ENCODE peak calls at places on chromosomes 3 and 15, in four cellular contexts. One of them, this sample, is unnamed.

GRCh38 chr15:78105541-78106241 is 13.3 kb downstream of the SH2D7 start:
- DNase-seq in H1: no peak
- DNase-seq in mesenchymal stem cell: no peak
- DNase-seq in trophoblast cell: no peak
- DNase-seq in this sample: no peak

GRCh38 chr15:48869966-48870365 is 8.0 kb upstream of the EID1 start:
- DNase-seq in H1: no peak
- DNase-seq in mesenchymal stem cell: no peak
- DNase-seq in trophoblast cell: no peak
- DNase-seq in this sample: no peak

GRCh38 chr3:46214751-46215352 is 6.7 kb upstream of the CCR1 start:
- DNase-seq in H1: peak
- DNase-seq in mesenchymal stem cell: peak
- DNase-seq in trophoblast cell: peak
- DNase-seq in this sample: peak

GRCh38 chr3:37967252-37967881 is 23.2 kb upstream of the VILL start:
- DNase-seq in H1: peak
- DNase-seq in mesenchymal stem cell: peak
- DNase-seq in trophoblast cell: peak
- DNase-seq in this sample: peak

GRCh38 chr3:131360191-131360590 is 21.4 kb upstream of the NUDT16 start:
- DNase-seq in H1: no peak
- DNase-seq in mesenchymal stem cell: no peak
- DNase-seq in trophoblast cell: peak
- DNase-seq in this sample: no peak

GRCh38 chr3:12758025-12758830 is 831 bp downstream of the TMEM40 start:
- DNase-seq in H1: no peak
- DNase-seq in mesenchymal stem cell: peak
- DNase-seq in trophoblast cell: peak
- DNase-seq in this sample: no peak

GRCh38 chr3:71400986-71401451 is 182.5 kb downstream of the FOXP1 start:
- DNase-seq in H1: no peak
- DNase-seq in mesenchymal stem cell: no peak
- DNase-seq in trophoblast cell: no peak
- DNase-seq in this sample: no peak

GRCh38 chr3:169110633-169111032 is 552.9 kb downstream of the MECOM start:
- DNase-seq in H1: no peak
- DNase-seq in mesenchymal stem cell: no peak
- DNase-seq in trophoblast cell: no peak
- DNase-seq in this sample: no peak

GRCh38 chr3:71254658-71255057 is 328.9 kb downstream of the FOXP1 start:
- DNase-seq in H1: no peak
- DNase-seq in mesenchymal stem cell: no peak
- DNase-seq in trophoblast cell: peak
- DNase-seq in this sample: no peak

GRCh38 chr3:104461431-104461830 is 905.3 kb upstream of the ALCAM start:
- DNase-seq in H1: no peak
- DNase-seq in mesenchymal stem cell: no peak
- DNase-seq in trophoblast cell: no peak
- DNase-seq in this sample: no peak

GRCh38 chr15:31081568-31082250 is 19.8 kb downstream of the TRPM1 start:
- DNase-seq in H1: no peak
- DNase-seq in mesenchymal stem cell: no peak
- DNase-seq in trophoblast cell: no peak
- DNase-seq in this sample: no peak

GRCh38 chr15:68572309-68572708 is 6.5 kb upstream of the CORO2B start:
- DNase-seq in H1: no peak
- DNase-seq in mesenchymal stem cell: no peak
- DNase-seq in trophoblast cell: no peak
- DNase-seq in this sample: no peak

GRCh38 chr15:98823012-98823458 is 174.7 kb downstream of the IGF1R start:
- DNase-seq in H1: no peak
- DNase-seq in mesenchymal stem cell: peak
- DNase-seq in trophoblast cell: peak
- DNase-seq in this sample: no peak

GRCh38 chr3:150055332-150055731 is 84.6 kb upstream of the PFN2 start:
- DNase-seq in H1: no peak
- DNase-seq in mesenchymal stem cell: no peak
- DNase-seq in trophoblast cell: no peak
- DNase-seq in this sample: no peak

GRCh38 chr3:65402597-65402996 is 636.1 kb downstream of the MAGI1 start:
- DNase-seq in H1: no peak
- DNase-seq in mesenchymal stem cell: peak
- DNase-seq in trophoblast cell: peak
- DNase-seq in this sample: no peak

GRCh38 chr3:146589899-146590508 is 15.1 kb downstream of the PLSCR5 start:
- DNase-seq in H1: no peak
- DNase-seq in mesenchymal stem cell: peak
- DNase-seq in trophoblast cell: peak
- DNase-seq in this sample: no peak

GRCh38 chr3:160735801-160736200 is 20.2 kb upstream of the PPM1L start:
- DNase-seq in H1: no peak
- DNase-seq in mesenchymal stem cell: no peak
- DNase-seq in trophoblast cell: no peak
- DNase-seq in this sample: no peak

GRCh38 chr3:113211370-113212154 is at the start of gene BOC:
- DNase-seq in H1: no peak
- DNase-seq in mesenchymal stem cell: peak
- DNase-seq in trophoblast cell: peak
- DNase-seq in this sample: peak

GRCh38 chr3:180961552-180961951 is 28.0 kb downstream of the DNAJC19 start:
- DNase-seq in H1: no peak
- DNase-seq in mesenchymal stem cell: no peak
- DNase-seq in trophoblast cell: no peak
- DNase-seq in this sample: no peak

GRCh38 chr3:71064288-71064975 is 519.1 kb downstream of the FOXP1 start:
- DNase-seq in H1: peak
- DNase-seq in mesenchymal stem cell: peak
- DNase-seq in trophoblast cell: peak
- DNase-seq in this sample: peak

GRCh38 chr3:66393486-66394260 is 107.1 kb downstream of the LRIG1 start:
- DNase-seq in H1: no peak
- DNase-seq in mesenchymal stem cell: peak
- DNase-seq in trophoblast cell: no peak
- DNase-seq in this sample: no peak

GRCh38 chr3:94965867-94966471 is 903.1 kb downstream of the NSUN3 start:
- DNase-seq in H1: no peak
- DNase-seq in mesenchymal stem cell: no peak
- DNase-seq in trophoblast cell: no peak
- DNase-seq in this sample: no peak

GRCh38 chr3:10004506-10004905 is 17.9 kb upstream of the EMC3 start:
- DNase-seq in H1: no peak
- DNase-seq in mesenchymal stem cell: no peak
- DNase-seq in trophoblast cell: no peak
- DNase-seq in this sample: no peak

GRCh38 chr3:148648685-148649352 is 48.9 kb upstream of the AGTR1 start:
- DNase-seq in H1: no peak
- DNase-seq in mesenchymal stem cell: peak
- DNase-seq in trophoblast cell: peak
- DNase-seq in this sample: no peak

GRCh38 chr3:108662141-108662738 is 72.7 kb downstream of the DZIP3 start:
- DNase-seq in H1: no peak
- DNase-seq in mesenchymal stem cell: peak
- DNase-seq in trophoblast cell: peak
- DNase-seq in this sample: peak

GRCh38 chr3:127325630-127325961 is 37.8 kb upstream of the PRR20G start:
- DNase-seq in H1: no peak
- DNase-seq in mesenchymal stem cell: no peak
- DNase-seq in trophoblast cell: no peak
- DNase-seq in this sample: no peak

GRCh38 chr3:127324913-127325629 is 37.2 kb upstream of the PRR20G start:
- DNase-seq in H1: no peak
- DNase-seq in mesenchymal stem cell: no peak
- DNase-seq in trophoblast cell: peak
- DNase-seq in this sample: no peak

GRCh38 chr3:127326341-127326740 is 38.5 kb upstream of the PRR20G start:
- DNase-seq in H1: no peak
- DNase-seq in mesenchymal stem cell: no peak
- DNase-seq in trophoblast cell: no peak
- DNase-seq in this sample: no peak

GRCh38 chr3:127324080-127324479 is 36.2 kb upstream of the PRR20G start:
- DNase-seq in H1: no peak
- DNase-seq in mesenchymal stem cell: no peak
- DNase-seq in trophoblast cell: no peak
- DNase-seq in this sample: no peak

DNA sequence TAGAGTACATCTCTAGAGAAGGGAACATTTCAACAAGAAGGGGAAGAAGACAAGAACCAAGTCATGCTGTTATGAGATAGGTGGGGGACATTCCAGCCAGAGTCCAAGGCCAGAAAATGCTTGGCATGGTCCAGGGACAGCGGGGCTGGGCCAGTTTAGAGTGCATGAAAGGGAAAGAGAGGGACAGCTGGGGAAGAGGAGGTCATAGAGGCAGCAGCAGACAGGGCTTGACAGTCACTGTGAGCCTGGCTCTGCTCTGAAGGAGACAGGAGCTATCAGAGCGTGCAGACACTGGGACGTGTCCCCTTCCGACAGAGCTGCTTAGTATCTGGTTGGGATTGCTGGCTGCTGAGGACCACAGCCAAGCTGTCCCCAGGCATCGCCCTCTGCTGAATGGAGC is 35.7 kb upstream of the PRR20G start:
- DNase-seq in H1: no peak
- DNase-seq in mesenchymal stem cell: no peak
- DNase-seq in trophoblast cell: no peak
- DNase-seq in this sample: no peak
- H2BK12ac ChIP-seq in H1: no peak
- H2BK12ac ChIP-seq in mesenchymal stem cell: no peak
- H2BK12ac ChIP-seq in trophoblast cell: no peak
- H2BK12ac ChIP-seq in this sample: no peak

GRCh38 chr15:43775411-43775965 is 1.3 kb downstream of the ELL3 start:
- DNase-seq in H1: peak
- DNase-seq in mesenchymal stem cell: peak
- DNase-seq in trophoblast cell: peak
- DNase-seq in this sample: no peak
- H3K4me3 ChIP-seq in H1: peak
- H3K4me3 ChIP-seq in mesenchymal stem cell: no peak
- H3K4me3 ChIP-seq in trophoblast cell: no peak
- H3K4me3 ChIP-seq in this sample: no peak

GRCh38 chr3:58306662-58307286 is 454 bp downstream of the HTD2 start:
- DNase-seq in H1: peak
- DNase-seq in mesenchymal stem cell: peak
- DNase-seq in trophoblast cell: peak
- DNase-seq in this sample: no peak
- H2BK12ac ChIP-seq in H1: peak
- H2BK12ac ChIP-seq in mesenchymal stem cell: no peak
- H2BK12ac ChIP-seq in trophoblast cell: no peak
- H2BK12ac ChIP-seq in this sample: no peak

GRCh38 chr15:51096976-51097375 is 2.3 kb upstream of the TNFAIP8L3 start:
- DNase-seq in H1: no peak
- DNase-seq in mesenchymal stem cell: no peak
- DNase-seq in trophoblast cell: no peak
- DNase-seq in this sample: no peak

GRCh38 chr15:51095681-51096331 is 1.1 kb upstream of the TNFAIP8L3 start:
- DNase-seq in H1: no peak
- DNase-seq in mesenchymal stem cell: no peak
- DNase-seq in trophoblast cell: no peak
- DNase-seq in this sample: no peak

GRCh38 chr15:51093488-51093864 is 1.2 kb downstream of the TNFAIP8L3 start:
- DNase-seq in H1: peak
- DNase-seq in mesenchymal stem cell: no peak
- DNase-seq in trophoblast cell: no peak
- DNase-seq in this sample: no peak

GRCh38 chr15:51093865-51094605 is 671 bp downstream of the TNFAIP8L3 start:
- DNase-seq in H1: peak
- DNase-seq in mesenchymal stem cell: no peak
- DNase-seq in trophoblast cell: peak
- DNase-seq in this sample: no peak

DNA sequence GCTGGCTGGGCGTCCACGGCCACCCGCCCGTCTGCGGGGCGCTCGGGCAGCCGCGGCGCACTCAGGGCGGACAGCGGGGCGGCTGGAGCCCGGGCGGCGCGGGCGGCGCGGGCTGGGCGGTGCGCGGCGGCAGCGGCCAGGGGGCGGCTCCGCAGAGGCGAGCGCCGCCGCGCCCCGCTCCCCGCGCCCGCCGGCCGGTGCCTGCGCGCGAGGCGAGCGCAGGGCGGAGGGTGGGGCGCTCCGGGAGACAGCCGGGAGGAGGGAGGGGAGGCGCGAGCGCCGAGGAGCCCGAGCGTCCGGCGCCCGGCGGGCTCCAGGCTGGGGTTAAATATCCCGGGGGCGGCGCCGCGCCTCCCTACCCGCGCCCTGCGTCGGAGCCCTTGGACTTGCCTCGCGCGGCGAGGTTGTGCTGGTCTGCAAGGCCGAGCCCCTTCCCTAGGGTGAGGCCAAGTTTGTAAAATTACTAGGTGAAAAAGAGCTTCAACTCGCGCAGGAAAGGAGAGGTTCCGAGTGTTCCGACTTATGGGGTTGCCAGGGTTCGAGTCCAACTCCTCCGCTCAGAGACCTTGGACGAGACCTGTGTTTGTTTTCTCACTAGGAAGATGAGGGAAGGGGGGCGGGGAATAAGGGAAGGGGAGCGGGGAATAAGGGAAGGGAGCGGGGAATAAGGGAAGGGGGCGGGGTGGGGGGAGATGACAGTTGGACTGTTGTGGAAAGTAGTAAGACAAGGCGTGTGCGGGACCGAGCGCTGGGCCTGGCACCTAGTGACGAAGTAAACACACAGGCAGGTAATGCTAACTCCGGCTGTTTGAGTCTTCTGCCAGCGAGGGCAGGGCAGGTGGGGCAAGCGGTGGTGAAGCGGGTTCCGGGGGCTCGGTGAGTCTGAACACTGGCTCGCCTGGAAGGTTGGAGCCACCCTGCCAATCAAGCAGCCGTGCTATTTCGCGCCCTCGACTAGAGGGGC is at the start of gene TNFAIP8L3:
- DNase-seq in H1: peak
- DNase-seq in mesenchymal stem cell: no peak
- DNase-seq in trophoblast cell: peak
- DNase-seq in this sample: peak
- H3K4me3 ChIP-seq in H1: peak
- H3K4me3 ChIP-seq in mesenchymal stem cell: peak
- H3K4me3 ChIP-seq in trophoblast cell: peak
- H3K4me3 ChIP-seq in this sample: peak

GRCh38 chr3:50299929-50300680 is 900 bp upstream of the HYAL3 start:
- DNase-seq in H1: no peak
- DNase-seq in mesenchymal stem cell: peak
- DNase-seq in trophoblast cell: peak
- DNase-seq in this sample: no peak
- H2BK12ac ChIP-seq in H1: peak
- H2BK12ac ChIP-seq in mesenchymal stem cell: no peak
- H2BK12ac ChIP-seq in trophoblast cell: peak
- H2BK12ac ChIP-seq in this sample: no peak

GRCh38 chr3:158912188-158912587 is 110.3 kb downstream of the MFSD1 start:
- DNase-seq in H1: no peak
- DNase-seq in mesenchymal stem cell: no peak
- DNase-seq in trophoblast cell: no peak
- DNase-seq in this sample: no peak
- H3K4me3 ChIP-seq in H1: no peak
- H3K4me3 ChIP-seq in mesenchymal stem cell: no peak
- H3K4me3 ChIP-seq in trophoblast cell: no peak
- H3K4me3 ChIP-seq in this sample: no peak

DNA sequence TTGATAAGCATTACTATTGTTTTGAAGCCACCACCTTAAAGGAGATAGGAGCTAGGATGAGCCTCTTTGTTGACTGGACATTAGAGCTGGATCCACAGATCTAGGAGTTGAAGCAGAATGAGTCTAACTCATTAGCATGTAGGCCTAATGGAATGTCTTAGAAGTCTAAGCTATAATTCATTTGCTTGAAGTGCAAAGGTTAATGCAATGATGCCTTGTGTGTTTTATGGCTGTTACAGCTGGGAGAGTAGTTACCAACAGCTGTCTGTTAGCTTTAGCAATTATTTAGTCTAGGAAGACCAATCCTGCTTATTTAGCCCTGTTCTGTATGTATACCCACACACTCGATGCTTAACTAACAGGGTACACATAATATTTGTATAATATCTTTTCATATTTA is 419.3 kb downstream of the TUSC7 start:
- DNase-seq in H1: no peak
- DNase-seq in mesenchymal stem cell: no peak
- DNase-seq in trophoblast cell: no peak
- DNase-seq in this sample: no peak
- H2BK12ac ChIP-seq in H1: no peak
- H2BK12ac ChIP-seq in mesenchymal stem cell: no peak
- H2BK12ac ChIP-seq in trophoblast cell: no peak
- H2BK12ac ChIP-seq in this sample: no peak